ENCODE peak calls at places on chromosomes 2 and 18, in four cellular contexts. T is transverse colon, F is GM23338, X is hepatocyte. K is an unnamed sample. For H3K36me3, the result is how much of the 10 kb centered on the place peaks cover.

GRCh38 chr2:98382086-98382485 is 35.8 kb downstream of the CNGA3 start:
- DNase-seq in T (no peak), X (no peak), F (no peak), K (no peak)

GRCh38 chr2:221911890-221912289 is 339.8 kb upstream of the EPHA4 start:
- DNase-seq in T (no peak), X (no peak), F (peak), K (no peak)

GRCh38 chr2:128414946-128415767 is 96.5 kb upstream of the HS6ST1 start:
- DNase-seq in T (no peak), F (no peak), X (no peak), K (no peak)

GRCh38 chr2:176934869-176935415 is 277.7 kb upstream of the HNRNPA3 start:
- DNase-seq in T (no peak), F (peak), X (peak), K (no peak)

GRCh38 chr2:177972782-177973181 is 99.8 kb downstream of the PDE11A start:
- DNase-seq in X (no peak), F (peak), T (no peak), K (no peak)

GRCh38 chr2:37388074-37388473 is 43.6 kb downstream of the QPCT start:
- DNase-seq in F (no peak), X (peak), T (no peak), K (no peak)

GRCh38 chr2:234444888-234445287 is 52.0 kb downstream of the ARL4C start:
- DNase-seq in X (no peak), T (peak), F (no peak), K (no peak)

GRCh38 chr2:230582851-230583283 is 129.8 kb upstream of the CAB39 start:
- DNase-seq in F (no peak), X (no peak), T (no peak), K (no peak)

GRCh38 chr2:634670-635395 is 42.4 kb downstream of the TMEM18 start:
- DNase-seq in T (no peak), F (no peak), X (peak), K (peak)

GRCh38 chr2:50241292-50241691 is 790.6 kb downstream of the NRXN1 start:
- DNase-seq in F (no peak), T (no peak), X (no peak), K (no peak)

GRCh38 chr2:20781656-20782265 is 41.1 kb downstream of the LDAH start:
- DNase-seq in F (peak), X (peak), T (no peak), K (no peak)

GRCh38 chr18:27483266-27483665 is 298.2 kb upstream of the CHST9 start:
- DNase-seq in X (no peak), T (no peak), F (peak), K (no peak)

GRCh38 chr2:145421841-145422240 is 901.9 kb upstream of the ZEB2 start:
- DNase-seq in X (no peak), F (no peak), T (no peak), K (no peak)

GRCh38 chr2:25373269-25373981 is 31.7 kb upstream of the DNMT3A start:
- DNase-seq in X (no peak), F (no peak), T (peak), K (no peak)

GRCh38 chr2:71784734-71785549 is 331.6 kb downstream of the DYSF start:
- DNase-seq in F (no peak), T (no peak), X (no peak), K (peak)

GRCh38 chr2:38376346-38376682 is 759 bp downstream of the ATL2 start:
- DNase-seq in F (no peak), X (peak), T (peak), K (no peak)

GRCh38 chr18:46718501-46719341 is 38.1 kb downstream of the ST8SIA5 start:
- DNase-seq in F (no peak), T (no peak), X (no peak), K (no peak)

GRCh38 chr2:25369439-25369838 is 27.7 kb upstream of the DNMT3A start:
- DNase-seq in T (no peak), X (no peak), F (no peak), K (no peak)

GRCh38 chr2:45008296-45009129 is 739 bp downstream of the SIX2 start:
- DNase-seq in X (peak), F (peak), T (no peak), K (no peak)

GRCh38 chr18:45993441-45993840 is 26.3 kb upstream of the EPG5 start:
- DNase-seq in T (no peak), F (no peak), X (no peak), K (no peak)

GRCh38 chr2:224169847-224170246 is 130.8 kb upstream of the SERPINE2 start:
- DNase-seq in T (no peak), F (no peak), X (no peak), K (no peak)

GRCh38 chr2:104852161-104852689 is 1.7 kb upstream of the POU3F3 start:
- DNase-seq in T (no peak), F (peak), X (no peak), K (no peak)

GRCh38 chr2:32882911-32883810 is 63.6 kb upstream of the LTBP1 start:
- DNase-seq in X (peak), T (no peak), F (no peak), K (no peak)

GRCh38 chr2:240424341-240425235 is 10.9 kb upstream of the GPC1 start:
- DNase-seq in F (no peak), T (no peak), X (no peak), K (no peak)

DNA sequence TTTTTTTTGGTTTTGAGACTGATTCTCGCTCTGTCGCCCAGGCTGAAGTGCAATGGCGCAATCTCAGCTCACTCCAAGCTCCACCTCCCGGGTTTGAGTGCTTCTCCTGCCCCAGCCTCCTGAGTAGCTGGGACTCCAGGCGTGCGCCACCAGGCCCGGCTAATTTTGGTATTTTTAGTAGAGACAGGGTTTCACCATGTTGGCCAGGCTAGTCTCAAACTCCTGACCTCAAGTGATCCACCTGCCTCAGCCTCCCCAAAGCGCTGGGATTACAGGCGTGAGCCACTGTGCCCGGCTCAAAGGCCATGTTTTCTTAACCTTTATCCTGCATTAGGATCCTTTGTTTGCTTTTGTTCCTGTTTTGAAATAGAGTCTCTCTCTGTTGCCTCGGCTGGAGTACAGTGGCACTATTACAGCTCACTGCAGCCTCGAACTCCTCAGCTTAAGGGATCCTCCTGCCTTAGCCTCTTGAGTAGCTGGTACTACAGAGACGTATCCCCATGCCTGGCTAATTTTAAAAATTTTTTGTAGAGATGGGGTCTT is 41.0 kb downstream of the NPC1 start:
- DNase-seq in X (no peak), F (no peak), T (no peak), K (no peak)
- H3K36me3 ChIP-seq in X (under half), F (half or more), T (half or more), K (half or more)

DNA sequence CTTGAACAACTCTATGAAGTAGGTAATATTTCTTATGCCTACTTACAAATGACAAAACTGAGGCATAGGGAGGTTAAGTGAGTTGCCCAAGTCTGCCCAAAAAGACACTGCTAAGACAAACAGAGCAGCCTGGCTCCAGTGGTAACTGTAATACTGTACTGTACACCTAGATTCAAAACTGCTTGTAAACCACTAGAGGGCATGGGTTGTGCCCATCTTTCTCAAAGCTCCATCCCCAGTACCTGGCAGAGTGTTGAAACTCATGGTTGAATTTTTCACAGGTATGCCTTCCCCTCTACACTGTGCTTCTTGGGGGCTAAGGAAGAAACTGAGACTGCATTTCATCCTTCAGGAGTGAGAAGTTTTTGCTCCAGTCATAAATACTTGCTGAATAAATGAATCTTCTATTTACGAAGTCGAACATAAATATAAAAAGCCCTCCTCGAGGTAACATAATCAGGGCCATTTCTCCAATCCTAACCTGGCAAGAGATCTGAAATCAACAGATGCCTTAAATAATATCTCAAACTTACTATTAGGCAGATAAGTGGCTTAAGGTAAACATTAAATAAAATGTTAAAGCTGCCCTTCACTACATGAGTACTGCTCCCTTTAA is 2.0 kb downstream of the PPP4R1 start:
- DNase-seq in X (peak), T (peak), F (peak), K (no peak)
- H3K4me3 ChIP-seq in X (peak), T (no peak), F (no peak), K (no peak)

GRCh38 chr2:121479882-121480522 is 50.7 kb upstream of the RNU4ATAC start:
- DNase-seq in T (peak), F (peak), X (peak), K (no peak)
- H3K27ac ChIP-seq in T (peak), F (peak), X (peak), K (peak)

DNA sequence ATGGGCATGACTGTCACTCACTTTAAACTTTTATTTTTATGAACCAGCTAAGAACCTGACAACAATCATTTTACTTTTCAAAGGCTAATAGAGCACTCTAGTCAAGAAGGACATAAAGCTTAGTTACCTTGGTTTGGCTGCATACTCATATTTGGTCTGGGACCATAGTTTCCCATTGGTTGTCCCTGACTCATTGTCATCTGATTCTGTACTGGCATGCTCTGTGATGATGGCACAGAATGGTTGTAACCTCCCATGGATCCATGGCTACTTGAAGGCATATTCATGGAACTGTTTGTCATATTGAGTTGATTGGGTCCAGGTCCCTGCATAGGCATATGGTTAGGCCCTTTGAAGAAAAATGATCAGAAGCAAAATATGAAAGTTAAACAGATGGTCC is 37.9 kb downstream of the SS18 start:
- DNase-seq in X (no peak), T (no peak), F (no peak), K (no peak)
- H3K36me3 ChIP-seq in X (under half), T (under half), F (under half), K (under half)

DNA sequence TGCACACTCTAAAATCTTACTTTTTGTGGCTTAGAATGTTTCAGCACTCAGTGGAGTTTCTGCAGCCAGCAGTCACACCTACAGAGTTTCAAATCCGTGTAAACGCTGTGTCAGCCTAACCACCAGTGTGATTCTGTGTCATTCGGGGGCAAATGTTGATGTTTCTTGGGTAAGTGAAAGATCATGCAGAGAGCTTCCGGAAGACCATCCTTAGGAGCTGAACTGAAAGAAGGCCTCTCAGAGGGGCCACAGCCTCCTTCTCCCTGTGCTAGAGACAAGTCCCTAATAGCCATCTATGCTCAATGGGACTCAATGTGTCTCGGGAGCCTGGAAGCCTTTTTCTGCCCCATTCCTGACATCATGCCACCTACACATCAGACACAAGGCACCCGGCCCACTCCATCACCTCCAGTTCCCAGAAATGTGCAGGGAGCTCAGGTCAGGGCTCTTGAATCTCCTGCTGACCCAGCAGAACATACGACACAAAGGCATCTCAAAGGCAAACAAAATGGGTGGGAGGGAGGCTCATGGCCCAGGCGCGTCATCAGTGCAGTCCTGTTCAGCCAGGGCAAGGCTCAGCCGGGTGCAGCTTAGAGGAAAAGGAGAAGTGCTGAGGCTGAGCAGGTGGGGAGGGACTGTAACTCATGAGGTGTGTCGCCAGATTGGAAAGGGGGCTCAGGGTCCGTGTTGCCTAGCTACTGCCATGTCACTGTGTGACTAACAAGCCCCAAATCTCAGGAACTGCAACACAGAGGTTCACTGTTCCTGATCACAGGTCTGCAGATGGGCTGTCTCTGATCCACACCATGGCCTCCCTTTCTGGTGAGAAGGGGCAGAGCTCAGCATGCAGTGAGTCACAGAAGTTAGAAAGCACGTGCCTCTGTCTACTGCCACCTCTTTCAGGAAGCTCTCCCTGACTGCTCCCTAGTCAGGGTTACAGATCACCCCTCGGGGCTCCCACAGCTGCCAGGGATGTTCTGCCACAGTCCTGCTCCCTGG is 82.0 kb downstream of the SMAD7 start:
- DNase-seq in F (no peak), X (peak), T (peak), K (no peak)
- H3K4me3 ChIP-seq in F (no peak), X (no peak), T (no peak), K (no peak)

GRCh38 chr18:54517521-54517920 is 73.5 kb upstream of the DYNAP start:
- DNase-seq in X (no peak), T (no peak), F (no peak), K (no peak)

DNA sequence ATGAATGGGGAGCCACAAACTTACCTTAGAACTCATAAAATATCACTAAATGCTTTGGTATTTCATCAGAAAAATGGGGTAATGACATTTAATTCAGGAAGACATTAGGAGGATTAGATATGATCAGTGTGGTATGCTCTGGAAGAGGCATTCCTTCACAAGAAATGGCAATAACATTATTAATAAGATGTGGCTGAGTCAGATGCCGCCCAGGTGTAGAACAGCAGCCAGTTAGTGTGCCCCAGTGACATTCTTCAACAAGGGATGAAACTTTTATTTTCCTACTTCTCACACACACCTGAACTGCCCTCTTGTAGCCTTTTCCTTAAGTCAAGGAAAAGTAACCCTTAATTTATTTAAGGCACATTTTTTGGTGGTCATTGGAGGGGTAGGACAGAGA is 69.2 kb upstream of the DYNAP start:
- DNase-seq in T (no peak), X (no peak), F (no peak), K (no peak)
- H3K27ac ChIP-seq in T (no peak), X (no peak), F (no peak), K (no peak)

GRCh38 chr2:171334171-171334570 is 99.6 kb downstream of the METTL8 start:
- DNase-seq in F (no peak), X (no peak), T (no peak), K (no peak)
- H3K36me3 ChIP-seq in F (under half), X (under half), T (under half), K (under half)

GRCh38 chr2:28589746-28590463 is 94.0 kb downstream of the PLB1 start:
- DNase-seq in T (no peak), X (no peak), F (no peak), K (no peak)

GRCh38 chr2:28591711-28592365 is 96.0 kb downstream of the PLB1 start:
- DNase-seq in T (no peak), F (no peak), X (no peak), K (no peak)

GRCh38 chr2:28592481-28592880 is 96.6 kb downstream of the PLB1 start:
- DNase-seq in X (no peak), F (no peak), T (no peak), K (no peak)

GRCh38 chr2:28588231-28588725 is 92.4 kb downstream of the PLB1 start:
- DNase-seq in F (no peak), T (no peak), X (no peak), K (no peak)

DNA sequence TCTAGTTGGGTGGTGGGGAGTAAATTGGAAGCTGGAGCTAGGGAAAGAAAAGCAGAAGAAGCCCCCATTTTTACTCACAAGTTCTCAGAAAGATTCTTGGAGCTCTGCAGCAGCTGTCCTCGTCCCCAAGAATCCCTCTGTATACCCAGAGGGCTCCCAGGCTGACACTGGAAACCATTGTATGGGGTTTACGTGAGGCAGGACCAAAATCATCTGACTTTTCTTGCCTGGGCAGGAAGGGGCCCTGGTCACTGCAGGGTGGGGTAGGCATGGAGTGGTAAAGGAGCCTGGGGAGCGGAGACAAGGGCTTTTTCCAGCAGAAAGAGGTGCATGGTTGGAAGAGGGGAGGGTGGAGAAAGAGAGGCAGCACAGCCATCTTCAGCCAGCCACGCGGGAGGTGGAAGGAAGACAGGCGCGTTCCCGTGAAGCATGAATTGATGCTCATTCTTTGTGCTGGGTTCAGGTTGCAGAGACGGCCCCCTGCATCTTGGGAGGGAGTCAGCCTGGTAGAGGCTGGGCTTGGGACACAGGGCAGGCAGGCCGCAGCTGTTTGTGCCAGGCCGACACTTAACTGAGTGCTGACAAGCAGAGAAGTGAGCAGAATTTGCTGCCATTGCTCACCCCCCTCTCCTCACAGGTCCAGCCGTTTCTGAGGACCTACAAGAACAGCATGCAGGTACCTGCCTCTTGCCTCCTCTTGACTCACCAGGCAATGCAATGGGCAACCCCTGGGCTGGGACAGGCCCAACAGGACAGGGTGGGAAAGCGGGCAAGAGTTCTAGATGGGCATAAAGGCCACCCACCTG is 94.8 kb downstream of the PLB1 start:
- DNase-seq in F (no peak), X (no peak), T (no peak), K (no peak)
- H3K4me3 ChIP-seq in F (no peak), X (no peak), T (no peak), K (no peak)